ENCODE peak calls at places on chromosomes 6 and 20, in eight cellular contexts. R is ovary; U is naive thymus-derived CD4-positive, alpha-beta T cell; F is colonic mucosa; Z is HCT116; B is lower lobe of right lung; Y is pancreas; X is SJSA1. L is an unnamed sample.

GRCh38 chr6:163956571-163957407 is 542.3 kb downstream of the QKI start:
- DNase-seq in R (peak), U (peak), F (peak), Z (peak), B (peak), Y (peak), X (peak), L (peak)

GRCh38 chr20:64129146-64129782 is 21.9 kb upstream of the NPBWR2 start:
- DNase-seq in R (no peak), U (no peak), F (no peak), Z (no peak), B (peak), Y (peak), X (no peak), L (no peak)

GRCh38 chr6:10411131-10411914 is 3.6 kb downstream of the TFAP2A start:
- DNase-seq in R (no peak), U (no peak), F (no peak), Z (no peak), B (no peak), Y (no peak), X (peak), L (no peak)

GRCh38 chr6:37977715-37978114 is 158.2 kb downstream of the ZFAND3 start:
- DNase-seq in R (no peak), U (no peak), F (no peak), Z (no peak), B (no peak), Y (no peak), X (no peak), L (no peak)

GRCh38 chr6:136409598-136409997 is 120.0 kb upstream of the BCLAF1 start:
- DNase-seq in R (no peak), U (no peak), F (no peak), Z (no peak), B (no peak), Y (no peak), X (no peak), L (no peak)

GRCh38 chr6:135901776-135902524 is 50.4 kb downstream of the PDE7B start:
- DNase-seq in R (peak), U (no peak), F (no peak), Z (no peak), B (no peak), Y (no peak), X (no peak), L (no peak)

GRCh38 chr20:32481311-32482103 is 103.6 kb downstream of the NOL4L start:
- DNase-seq in R (no peak), U (no peak), F (peak), Z (no peak), B (no peak), Y (peak), X (no peak), L (no peak)

GRCh38 chr6:147078602-147079001 is 125.6 kb upstream of the STXBP5 start:
- DNase-seq in R (no peak), U (no peak), F (no peak), Z (no peak), B (no peak), Y (no peak), X (no peak), L (no peak)

GRCh38 chr20:55057779-55058415 is 582.5 kb downstream of the DOK5 start:
- DNase-seq in R (no peak), U (no peak), F (no peak), Z (no peak), B (no peak), Y (no peak), X (no peak), L (no peak)

GRCh38 chr20:54250691-54251090 is 42.8 kb downstream of the PFDN4 start:
- DNase-seq in R (no peak), U (no peak), F (no peak), Z (no peak), B (no peak), Y (no peak), X (no peak), L (no peak)

GRCh38 chr6:137783640-137784198 is 83.3 kb upstream of the TNFAIP3 start:
- DNase-seq in R (no peak), U (no peak), F (no peak), Z (no peak), B (no peak), Y (no peak), X (no peak), L (no peak)

GRCh38 chr6:147063469-147064031 is 140.7 kb upstream of the STXBP5 start:
- DNase-seq in R (no peak), U (no peak), F (no peak), Z (peak), B (no peak), Y (no peak), X (peak), L (no peak)

GRCh38 chr6:118999494-118999893 is 64.5 kb upstream of the MCM9 start:
- DNase-seq in R (no peak), U (no peak), F (no peak), Z (no peak), B (no peak), Y (no peak), X (no peak), L (no peak)

GRCh38 chr6:45420909-45421699 is 43.4 kb upstream of the SUPT3H start:
- DNase-seq in R (no peak), U (no peak), F (no peak), Z (no peak), B (no peak), Y (no peak), X (no peak), L (no peak)

GRCh38 chr20:63291811-63292210 is 1.2 kb upstream of the COL20A1 start:
- DNase-seq in R (no peak), U (no peak), F (no peak), Z (no peak), B (no peak), Y (no peak), X (no peak), L (no peak)

GRCh38 chr6:125699591-125699990 is 49.8 kb upstream of the HEY2 start:
- DNase-seq in R (no peak), U (no peak), F (no peak), Z (no peak), B (no peak), Y (no peak), X (no peak), L (no peak)

GRCh38 chr20:29497261-29497671 is 1760.2 kb upstream of the DEFB115 start:
- DNase-seq in R (no peak), U (no peak), F (peak), Z (no peak), B (peak), Y (peak), X (no peak), L (no peak)

GRCh38 chr6:8130399-8130798 is 28.1 kb upstream of the EEF1E1 start:
- DNase-seq in R (no peak), U (no peak), F (no peak), Z (no peak), B (no peak), Y (no peak), X (no peak), L (no peak)

DNA sequence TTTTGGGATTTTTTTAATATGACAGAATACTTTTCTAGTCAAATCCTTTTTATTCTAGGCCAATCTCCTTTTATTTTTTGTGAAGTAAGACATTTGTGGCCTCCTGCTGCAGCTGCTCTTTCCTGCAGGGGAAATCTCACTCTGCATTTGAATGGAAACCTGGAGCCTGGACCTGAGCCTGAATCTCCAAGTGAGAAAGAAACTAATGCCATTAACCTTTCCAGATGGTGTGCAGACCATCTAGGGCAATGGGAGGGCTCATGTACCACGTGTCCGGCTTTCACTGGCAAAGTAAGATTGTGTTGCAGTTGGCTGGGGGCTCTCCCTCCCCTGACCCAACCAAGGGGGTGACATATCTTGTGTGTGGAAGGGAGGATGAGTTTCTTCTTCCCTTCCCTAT is 159.9 kb upstream of the RIN2 start:
- DNase-seq in R (no peak), U (no peak), F (no peak), Z (no peak), B (no peak), Y (no peak), X (no peak), L (no peak)
- H3K27ac ChIP-seq in R (no peak), U (no peak), F (no peak), Z (no peak), B (no peak), Y (no peak), X (no peak), L (no peak)

GRCh38 chr6:42451146-42451594 is 556 bp downstream of the TRERF1 start:
- DNase-seq in R (peak), U (peak), F (no peak), Z (no peak), B (no peak), Y (no peak), X (peak), L (no peak)
- H3K27ac ChIP-seq in R (no peak), U (peak), F (peak), Z (peak), B (peak), Y (peak), X (no peak), L (peak)

GRCh38 chr6:41785689-41786450 is 1.6 kb upstream of the TOMM6 start:
- DNase-seq in R (no peak), U (no peak), F (peak), Z (no peak), B (no peak), Y (peak), X (no peak), L (no peak)

GRCh38 chr6:41783106-41783780 is 2.7 kb downstream of the PRICKLE4 start:
- DNase-seq in R (no peak), U (no peak), F (no peak), Z (no peak), B (no peak), Y (peak), X (no peak), L (no peak)

GRCh38 chr6:41786451-41787218 is 859 bp upstream of the TOMM6 start:
- DNase-seq in R (peak), U (peak), F (peak), Z (peak), B (peak), Y (peak), X (peak), L (peak)

GRCh38 chr6:41784581-41785171 is 2.8 kb upstream of the TOMM6 start:
- DNase-seq in R (no peak), U (no peak), F (no peak), Z (no peak), B (no peak), Y (peak), X (no peak), L (no peak)

GRCh38 chr6:41785254-41785653 is 2.2 kb upstream of the TOMM6 start:
- DNase-seq in R (no peak), U (no peak), F (no peak), Z (no peak), B (no peak), Y (peak), X (no peak), L (no peak)
- H3K27ac ChIP-seq in R (no peak), U (no peak), F (no peak), Z (no peak), B (peak), Y (peak), X (no peak), L (no peak)

DNA sequence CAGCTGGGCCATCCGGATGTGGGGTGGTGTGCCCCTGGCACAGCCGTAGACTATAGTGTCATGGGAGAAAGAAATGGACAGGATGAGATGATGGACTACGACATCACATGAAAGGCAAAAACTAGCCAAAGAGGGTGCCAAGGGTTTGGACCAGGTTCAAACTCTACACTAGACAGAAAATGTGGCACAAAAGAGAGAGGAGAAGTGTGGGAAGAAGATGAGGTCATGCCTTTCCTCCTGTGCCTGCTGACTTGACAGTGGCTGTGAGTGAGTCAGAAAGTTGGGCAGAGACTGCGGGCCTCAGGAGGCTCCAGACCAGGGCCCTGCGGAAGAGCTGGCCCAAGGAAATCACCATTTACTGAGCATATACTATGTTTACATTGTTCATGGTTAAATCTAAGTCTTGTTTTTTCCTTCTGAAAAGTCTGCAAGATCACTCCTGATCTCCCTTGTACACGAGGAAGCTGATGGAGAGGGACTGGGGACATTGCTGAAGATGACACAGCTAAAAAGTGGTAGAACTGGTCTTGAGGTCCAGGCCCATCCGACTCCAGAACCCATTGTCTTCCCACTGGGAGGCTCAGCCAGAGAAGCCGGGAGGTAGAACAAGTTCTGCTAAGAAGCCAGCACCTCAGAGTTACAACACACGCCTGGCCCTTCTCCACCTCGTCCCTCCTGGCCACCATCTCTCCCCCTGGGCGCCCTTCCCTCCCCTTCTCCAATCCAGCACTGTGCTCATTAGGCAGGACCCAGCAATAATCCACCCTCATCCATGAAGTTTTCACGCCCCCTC is 35.7 kb downstream of the CNKSR3 start:
- DNase-seq in R (no peak), U (no peak), F (no peak), Z (peak), B (no peak), Y (no peak), X (peak), L (no peak)
- H3K27ac ChIP-seq in R (no peak), U (no peak), F (no peak), Z (peak), B (no peak), Y (peak), X (peak), L (no peak)

GRCh38 chr20:49595346-49595745 is 27.4 kb upstream of the PTGIS start:
- DNase-seq in R (no peak), U (no peak), F (no peak), Z (no peak), B (no peak), Y (no peak), X (no peak), L (no peak)
- H3K27ac ChIP-seq in R (no peak), U (no peak), F (no peak), Z (no peak), B (peak), Y (no peak), X (no peak), L (no peak)

DNA sequence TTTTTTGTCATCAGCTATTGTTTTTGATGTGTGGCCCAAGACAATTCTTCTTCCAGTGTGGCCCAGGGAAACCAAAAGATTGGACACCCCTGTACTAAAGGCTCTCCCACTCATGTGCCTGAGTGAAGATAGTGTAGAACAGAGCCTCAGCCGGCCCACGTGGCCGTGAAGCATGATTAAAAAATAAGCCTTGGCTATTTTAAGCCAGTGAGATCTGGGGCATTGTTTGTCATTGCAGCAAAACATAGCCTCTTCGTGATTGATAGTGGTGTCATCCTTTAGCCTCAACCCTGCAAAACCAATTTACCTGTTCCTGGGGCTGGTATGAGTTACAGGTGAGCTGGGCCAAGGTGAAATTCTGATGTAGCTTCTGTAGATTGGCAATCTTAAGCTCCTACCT is 85.3 kb downstream of the TULP4 start:
- DNase-seq in R (no peak), U (no peak), F (no peak), Z (no peak), B (no peak), Y (no peak), X (no peak), L (no peak)
- H3K27ac ChIP-seq in R (no peak), U (no peak), F (no peak), Z (no peak), B (no peak), Y (no peak), X (no peak), L (no peak)